ENCODE peak calls at places on chromosome 2, in four cellular contexts. M, H, Z and C are unnamed samples.

GRCh38 chr2:148263890-148264289 is 243.0 kb downstream of the MBD5 start:
- DNase-seq in Z (no peak), H (no peak), M (no peak), C (no peak)

GRCh38 chr2:241254904-241255351 is 60.5 kb downstream of the HDLBP start:
- DNase-seq in M (no peak), Z (no peak), H (no peak), C (no peak)

GRCh38 chr2:197079832-197080555 is 153.5 kb upstream of the PGAP1 start:
- DNase-seq in Z (no peak), H (peak), M (peak), C (no peak)

GRCh38 chr2:95260028-95261023 is 13.9 kb upstream of the PROM2 start:
- DNase-seq in M (no peak), H (peak), Z (no peak), C (no peak)

GRCh38 chr2:118706844-118707243 is 140.6 kb downstream of the EN1 start:
- DNase-seq in M (no peak), Z (no peak), H (no peak), C (no peak)

GRCh38 chr2:129619471-129619870 is 360.0 kb upstream of the RAB6C start:
- DNase-seq in H (peak), M (no peak), Z (no peak), C (no peak)

GRCh38 chr2:144424559-144425240 is 95.2 kb downstream of the ZEB2 start:
- DNase-seq in H (no peak), M (no peak), Z (no peak), C (no peak)

GRCh38 chr2:233240897-233241296 is 10.6 kb upstream of the ATG16L1 start:
- DNase-seq in H (no peak), M (no peak), Z (no peak), C (no peak)

GRCh38 chr2:74583504-74583903 is 29.0 kb downstream of the DOK1 start:
- DNase-seq in H (peak), M (no peak), Z (no peak), C (no peak)

GRCh38 chr2:159513745-159514144 is 102.6 kb downstream of the BAZ2B start:
- DNase-seq in H (no peak), M (no peak), Z (no peak), C (no peak)